ENCODE peak calls at places on chromosomes 16 and 17, in ten cellular contexts. One of them, this sample, is unnamed.

GRCh38 chr16:54930034-54930938 is at the start of gene IRX5:
- DNase-seq in mucosa of descending colon: peak
- DNase-seq in fibroblast of the aortic adventitia: peak
- DNase-seq in CD8-positive, alpha-beta memory T cell: no peak
- DNase-seq in skeletal muscle cell: peak
- DNase-seq in suprapubic skin: peak
- DNase-seq in AG04450: no peak
- DNase-seq in coronary artery: peak
- DNase-seq in stomach: peak
- DNase-seq in NB4: peak
- DNase-seq in this sample: peak

GRCh38 chr16:56689171-56689570 is 6.9 kb downstream of the MT1X start:
- DNase-seq in stomach: no peak
- DNase-seq in AG04450: no peak
- DNase-seq in mucosa of descending colon: no peak
- DNase-seq in coronary artery: no peak
- DNase-seq in NB4: no peak
- DNase-seq in suprapubic skin: no peak
- DNase-seq in CD8-positive, alpha-beta memory T cell: no peak
- DNase-seq in skeletal muscle cell: no peak
- DNase-seq in fibroblast of the aortic adventitia: no peak
- DNase-seq in this sample: no peak

GRCh38 chr16:78669994-78670393 is 570.5 kb downstream of the WWOX start:
- DNase-seq in skeletal muscle cell: no peak
- DNase-seq in CD8-positive, alpha-beta memory T cell: no peak
- DNase-seq in fibroblast of the aortic adventitia: peak
- DNase-seq in AG04450: no peak
- DNase-seq in NB4: no peak
- DNase-seq in suprapubic skin: no peak
- DNase-seq in coronary artery: no peak
- DNase-seq in stomach: no peak
- DNase-seq in mucosa of descending colon: peak
- DNase-seq in this sample: no peak

GRCh38 chr17:80790021-80790765 is 201.4 kb upstream of the CHMP6 start:
- DNase-seq in suprapubic skin: peak
- DNase-seq in coronary artery: peak
- DNase-seq in CD8-positive, alpha-beta memory T cell: no peak
- DNase-seq in AG04450: no peak
- DNase-seq in skeletal muscle cell: no peak
- DNase-seq in NB4: peak
- DNase-seq in mucosa of descending colon: no peak
- DNase-seq in stomach: no peak
- DNase-seq in fibroblast of the aortic adventitia: no peak
- DNase-seq in this sample: peak

GRCh38 chr17:48753794-48754499 is 25.4 kb upstream of the HOXB13 start:
- DNase-seq in suprapubic skin: no peak
- DNase-seq in coronary artery: no peak
- DNase-seq in AG04450: no peak
- DNase-seq in skeletal muscle cell: no peak
- DNase-seq in stomach: no peak
- DNase-seq in NB4: no peak
- DNase-seq in CD8-positive, alpha-beta memory T cell: no peak
- DNase-seq in fibroblast of the aortic adventitia: no peak
- DNase-seq in mucosa of descending colon: no peak
- DNase-seq in this sample: no peak

GRCh38 chr16:86222965-86223551 is 287.3 kb upstream of the FOXF1 start:
- DNase-seq in fibroblast of the aortic adventitia: peak
- DNase-seq in coronary artery: no peak
- DNase-seq in mucosa of descending colon: no peak
- DNase-seq in NB4: no peak
- DNase-seq in skeletal muscle cell: peak
- DNase-seq in AG04450: peak
- DNase-seq in CD8-positive, alpha-beta memory T cell: no peak
- DNase-seq in suprapubic skin: no peak
- DNase-seq in stomach: peak
- DNase-seq in this sample: peak

GRCh38 chr17:45149037-45149668 is 878 bp downstream of the HEXIM1 start:
- DNase-seq in NB4: peak
- DNase-seq in AG04450: no peak
- DNase-seq in suprapubic skin: peak
- DNase-seq in mucosa of descending colon: peak
- DNase-seq in coronary artery: peak
- DNase-seq in CD8-positive, alpha-beta memory T cell: peak
- DNase-seq in skeletal muscle cell: no peak
- DNase-seq in stomach: peak
- DNase-seq in fibroblast of the aortic adventitia: peak
- DNase-seq in this sample: peak

GRCh38 chr17:77908501-77908900 is 50.0 kb upstream of the TNRC6C start:
- DNase-seq in coronary artery: no peak
- DNase-seq in stomach: no peak
- DNase-seq in AG04450: no peak
- DNase-seq in fibroblast of the aortic adventitia: no peak
- DNase-seq in mucosa of descending colon: no peak
- DNase-seq in NB4: no peak
- DNase-seq in CD8-positive, alpha-beta memory T cell: no peak
- DNase-seq in skeletal muscle cell: no peak
- DNase-seq in suprapubic skin: no peak
- DNase-seq in this sample: no peak

GRCh38 chr16:35637683-35638082 is 2178.3 kb downstream of the TP53TG3F start:
- DNase-seq in stomach: no peak
- DNase-seq in mucosa of descending colon: no peak
- DNase-seq in skeletal muscle cell: no peak
- DNase-seq in suprapubic skin: no peak
- DNase-seq in coronary artery: no peak
- DNase-seq in AG04450: no peak
- DNase-seq in fibroblast of the aortic adventitia: no peak
- DNase-seq in NB4: no peak
- DNase-seq in CD8-positive, alpha-beta memory T cell: no peak
- DNase-seq in this sample: no peak

GRCh38 chr16:12907670-12908233 is 6.4 kb downstream of the SHISA9 start:
- DNase-seq in mucosa of descending colon: no peak
- DNase-seq in coronary artery: no peak
- DNase-seq in NB4: peak
- DNase-seq in CD8-positive, alpha-beta memory T cell: no peak
- DNase-seq in AG04450: no peak
- DNase-seq in fibroblast of the aortic adventitia: no peak
- DNase-seq in skeletal muscle cell: no peak
- DNase-seq in suprapubic skin: no peak
- DNase-seq in stomach: no peak
- DNase-seq in this sample: no peak

GRCh38 chr17:72185571-72185970 is 64.8 kb downstream of the SOX9 start:
- DNase-seq in stomach: no peak
- DNase-seq in mucosa of descending colon: no peak
- DNase-seq in NB4: no peak
- DNase-seq in coronary artery: no peak
- DNase-seq in AG04450: no peak
- DNase-seq in suprapubic skin: no peak
- DNase-seq in fibroblast of the aortic adventitia: no peak
- DNase-seq in skeletal muscle cell: no peak
- DNase-seq in CD8-positive, alpha-beta memory T cell: no peak
- DNase-seq in this sample: no peak

GRCh38 chr17:57603541-57603940 is 141.6 kb downstream of the CCDC182 start:
- DNase-seq in fibroblast of the aortic adventitia: no peak
- DNase-seq in skeletal muscle cell: no peak
- DNase-seq in CD8-positive, alpha-beta memory T cell: no peak
- DNase-seq in coronary artery: no peak
- DNase-seq in NB4: no peak
- DNase-seq in AG04450: no peak
- DNase-seq in mucosa of descending colon: peak
- DNase-seq in stomach: peak
- DNase-seq in suprapubic skin: peak
- DNase-seq in this sample: no peak

GRCh38 chr17:33049781-33050414 is 58.3 kb downstream of the SPACA3 start:
- DNase-seq in NB4: peak
- DNase-seq in AG04450: no peak
- DNase-seq in mucosa of descending colon: peak
- DNase-seq in suprapubic skin: no peak
- DNase-seq in coronary artery: no peak
- DNase-seq in stomach: peak
- DNase-seq in CD8-positive, alpha-beta memory T cell: peak
- DNase-seq in fibroblast of the aortic adventitia: peak
- DNase-seq in skeletal muscle cell: no peak
- DNase-seq in this sample: peak

GRCh38 chr17:28379814-28380571 is 8.5 kb downstream of the SARM1 start:
- DNase-seq in skeletal muscle cell: no peak
- DNase-seq in CD8-positive, alpha-beta memory T cell: no peak
- DNase-seq in NB4: peak
- DNase-seq in suprapubic skin: no peak
- DNase-seq in fibroblast of the aortic adventitia: peak
- DNase-seq in coronary artery: no peak
- DNase-seq in stomach: no peak
- DNase-seq in AG04450: no peak
- DNase-seq in mucosa of descending colon: no peak
- DNase-seq in this sample: peak

GRCh38 chr16:23420011-23420410 is 33.0 kb downstream of the COG7 start:
- DNase-seq in NB4: no peak
- DNase-seq in suprapubic skin: no peak
- DNase-seq in fibroblast of the aortic adventitia: no peak
- DNase-seq in skeletal muscle cell: no peak
- DNase-seq in AG04450: no peak
- DNase-seq in stomach: no peak
- DNase-seq in coronary artery: no peak
- DNase-seq in mucosa of descending colon: no peak
- DNase-seq in CD8-positive, alpha-beta memory T cell: no peak
- DNase-seq in this sample: peak

GRCh38 chr16:23428351-23428750 is 24.6 kb downstream of the COG7 start:
- DNase-seq in coronary artery: no peak
- DNase-seq in fibroblast of the aortic adventitia: no peak
- DNase-seq in skeletal muscle cell: no peak
- DNase-seq in NB4: no peak
- DNase-seq in AG04450: no peak
- DNase-seq in mucosa of descending colon: no peak
- DNase-seq in suprapubic skin: no peak
- DNase-seq in stomach: no peak
- DNase-seq in CD8-positive, alpha-beta memory T cell: no peak
- DNase-seq in this sample: no peak

GRCh38 chr16:23424292-23424958 is 28.6 kb downstream of the COG7 start:
- DNase-seq in NB4: no peak
- DNase-seq in fibroblast of the aortic adventitia: no peak
- DNase-seq in AG04450: no peak
- DNase-seq in mucosa of descending colon: peak
- DNase-seq in CD8-positive, alpha-beta memory T cell: no peak
- DNase-seq in coronary artery: no peak
- DNase-seq in skeletal muscle cell: no peak
- DNase-seq in suprapubic skin: no peak
- DNase-seq in stomach: no peak
- DNase-seq in this sample: no peak

GRCh38 chr16:23423496-23424049 is 29.4 kb downstream of the COG7 start:
- DNase-seq in NB4: no peak
- DNase-seq in coronary artery: peak
- DNase-seq in suprapubic skin: peak
- DNase-seq in AG04450: peak
- DNase-seq in stomach: peak
- DNase-seq in fibroblast of the aortic adventitia: peak
- DNase-seq in mucosa of descending colon: peak
- DNase-seq in skeletal muscle cell: peak
- DNase-seq in CD8-positive, alpha-beta memory T cell: no peak
- DNase-seq in this sample: peak
- H3K4me3 ChIP-seq in NB4: no peak
- H3K4me3 ChIP-seq in coronary artery: peak
- H3K4me3 ChIP-seq in suprapubic skin: no peak
- H3K4me3 ChIP-seq in AG04450: no peak
- H3K4me3 ChIP-seq in stomach: no peak
- H3K4me3 ChIP-seq in fibroblast of the aortic adventitia: no peak
- H3K4me3 ChIP-seq in mucosa of descending colon: no peak
- H3K4me3 ChIP-seq in skeletal muscle cell: no peak
- H3K4me3 ChIP-seq in CD8-positive, alpha-beta memory T cell: no peak
- H3K4me3 ChIP-seq in this sample: no peak

GRCh38 chr17:78959803-78960202 is 19.9 kb downstream of the LGALS3BP start:
- DNase-seq in CD8-positive, alpha-beta memory T cell: no peak
- DNase-seq in skeletal muscle cell: no peak
- DNase-seq in mucosa of descending colon: no peak
- DNase-seq in AG04450: no peak
- DNase-seq in stomach: no peak
- DNase-seq in suprapubic skin: no peak
- DNase-seq in NB4: no peak
- DNase-seq in fibroblast of the aortic adventitia: no peak
- DNase-seq in coronary artery: no peak
- DNase-seq in this sample: no peak
- H3K4me3 ChIP-seq in CD8-positive, alpha-beta memory T cell: no peak
- H3K4me3 ChIP-seq in skeletal muscle cell: no peak
- H3K4me3 ChIP-seq in mucosa of descending colon: no peak
- H3K4me3 ChIP-seq in AG04450: no peak
- H3K4me3 ChIP-seq in stomach: no peak
- H3K4me3 ChIP-seq in suprapubic skin: no peak
- H3K4me3 ChIP-seq in NB4: no peak
- H3K4me3 ChIP-seq in fibroblast of the aortic adventitia: no peak
- H3K4me3 ChIP-seq in coronary artery: no peak
- H3K4me3 ChIP-seq in this sample: no peak

DNA sequence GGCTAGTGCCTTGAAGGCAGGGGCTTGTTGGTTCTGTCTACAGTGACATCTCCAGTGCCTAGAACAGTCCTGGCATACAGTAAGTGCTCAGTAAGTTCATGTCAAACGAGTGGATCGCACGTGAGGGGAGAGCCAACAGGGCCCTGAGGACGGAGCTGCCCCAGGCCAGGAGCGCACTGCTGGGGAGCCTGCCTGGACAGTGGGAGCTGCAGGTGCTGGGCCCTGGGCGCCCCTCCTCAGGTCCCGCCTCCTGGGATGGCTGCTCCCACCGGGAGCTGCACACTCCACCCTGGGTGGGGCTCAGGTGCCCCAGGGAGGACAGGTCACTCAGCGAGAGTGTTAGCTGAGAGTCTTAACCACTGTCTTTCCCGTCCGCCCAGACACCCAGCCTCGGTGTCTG is 1.8 kb downstream of the EVPL start:
- DNase-seq in CD8-positive, alpha-beta memory T cell: no peak
- DNase-seq in coronary artery: no peak
- DNase-seq in suprapubic skin: no peak
- DNase-seq in AG04450: no peak
- DNase-seq in stomach: no peak
- DNase-seq in skeletal muscle cell: no peak
- DNase-seq in NB4: no peak
- DNase-seq in mucosa of descending colon: no peak
- DNase-seq in fibroblast of the aortic adventitia: no peak
- DNase-seq in this sample: no peak
- H3K4me3 ChIP-seq in CD8-positive, alpha-beta memory T cell: no peak
- H3K4me3 ChIP-seq in coronary artery: no peak
- H3K4me3 ChIP-seq in suprapubic skin: peak
- H3K4me3 ChIP-seq in AG04450: no peak
- H3K4me3 ChIP-seq in stomach: no peak
- H3K4me3 ChIP-seq in skeletal muscle cell: no peak
- H3K4me3 ChIP-seq in NB4: no peak
- H3K4me3 ChIP-seq in mucosa of descending colon: no peak
- H3K4me3 ChIP-seq in fibroblast of the aortic adventitia: no peak
- H3K4me3 ChIP-seq in this sample: no peak

DNA sequence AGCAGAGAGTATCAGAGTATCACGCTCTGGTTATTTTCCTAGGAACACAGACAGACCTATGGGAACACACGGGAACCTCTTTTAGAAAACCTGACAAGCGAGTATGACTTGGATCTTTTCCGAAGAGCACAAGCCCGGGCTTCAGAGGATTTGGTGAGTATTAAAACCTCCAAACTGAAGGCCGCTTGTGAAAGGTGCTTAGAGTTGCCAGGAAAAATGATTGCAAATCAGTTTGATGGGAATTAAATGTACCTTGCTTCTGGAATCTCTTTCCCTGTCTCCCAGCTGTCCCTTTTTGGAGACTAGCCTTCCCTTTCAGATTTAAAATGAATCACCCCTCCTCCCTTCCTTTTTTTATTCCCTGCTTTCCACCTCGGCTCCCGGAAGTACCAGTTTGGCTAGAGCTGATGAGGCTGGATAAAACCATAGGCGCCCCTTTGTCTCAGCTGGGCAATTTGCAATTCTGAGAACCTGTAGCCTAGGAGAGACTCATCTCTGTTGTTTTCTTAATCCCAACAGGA is 27.3 kb downstream of the KAT7 start:
- DNase-seq in CD8-positive, alpha-beta memory T cell: no peak
- DNase-seq in AG04450: no peak
- DNase-seq in mucosa of descending colon: no peak
- DNase-seq in stomach: no peak
- DNase-seq in skeletal muscle cell: no peak
- DNase-seq in suprapubic skin: no peak
- DNase-seq in coronary artery: no peak
- DNase-seq in NB4: no peak
- DNase-seq in fibroblast of the aortic adventitia: no peak
- DNase-seq in this sample: no peak
- H3K4me3 ChIP-seq in CD8-positive, alpha-beta memory T cell: no peak
- H3K4me3 ChIP-seq in AG04450: no peak
- H3K4me3 ChIP-seq in mucosa of descending colon: no peak
- H3K4me3 ChIP-seq in stomach: no peak
- H3K4me3 ChIP-seq in skeletal muscle cell: no peak
- H3K4me3 ChIP-seq in suprapubic skin: no peak
- H3K4me3 ChIP-seq in coronary artery: no peak
- H3K4me3 ChIP-seq in NB4: no peak
- H3K4me3 ChIP-seq in fibroblast of the aortic adventitia: no peak
- H3K4me3 ChIP-seq in this sample: no peak